ENCODE peak calls at places on chromosomes 1 and 21, in five cellular contexts. C is Caco-2, L is tibial artery, G is body of pancreas, Z is left lung. U is an unnamed sample.

GRCh38 chr1:201229771-201230635 is 39.4 kb downstream of the IGFN1 start:
- DNase-seq in L (no peak), Z (peak; percentile 7), G (no peak), C (no peak), U (no peak)

GRCh38 chr1:3756394-3756793 is 4.1 kb downstream of the CCDC27 start:
- DNase-seq in G (no peak), Z (no peak), C (no peak), L (no peak), U (no peak)

GRCh38 chr1:16122361-16122881 is 33.4 kb downstream of the EPHA2 start:
- DNase-seq in G (no peak), L (no peak), Z (peak; percentile 31), C (no peak), U (no peak)

GRCh38 chr1:53376742-53377437 is 49.0 kb upstream of the LRP8 start:
- DNase-seq in C (no peak), L (peak; percentile 35), G (no peak), Z (peak; percentile 8), U (peak; percentile 29)

GRCh38 chr21:16279658-16280581 is 550.1 kb downstream of the USP25 start:
- DNase-seq in G (peak; percentile 9), C (no peak), L (no peak), Z (no peak), U (no peak)

GRCh38 chr1:164803366-164803765 is 244.4 kb downstream of the PBX1 start:
- DNase-seq in G (no peak), C (no peak), L (no peak), Z (no peak), U (no peak)

GRCh38 chr1:59361766-59362165 is 64.9 kb downstream of the FGGY start:
- DNase-seq in G (no peak), Z (no peak), L (no peak), C (no peak), U (no peak)

GRCh38 chr1:228697209-228698016 is 37.9 kb upstream of the RHOU start:
- DNase-seq in G (peak; percentile 79), Z (peak; percentile 39), C (no peak), L (peak; percentile 83), U (no peak)

GRCh38 chr1:33168556-33169289 is 13.1 kb downstream of the TRIM62 start:
- DNase-seq in C (no peak), Z (no peak), L (peak; percentile 46), G (no peak), U (no peak)

GRCh38 chr21:15122241-15122640 is 57.4 kb upstream of the NRIP1 start:
- DNase-seq in Z (no peak), G (peak; percentile 45), L (no peak), C (no peak), U (no peak)

GRCh38 chr1:239387304-239388231 is 1.2 kb downstream of the CHRM3 start:
- DNase-seq in Z (no peak), L (no peak), C (no peak), G (peak; percentile 57), U (no peak)

GRCh38 chr1:214983126-214983869 is 99.2 kb upstream of the KCNK2 start:
- DNase-seq in C (no peak), Z (no peak), L (no peak), G (no peak), U (no peak)

GRCh38 chr1:42266253-42267135 is 68.5 kb downstream of the FOXJ3 start:
- DNase-seq in L (no peak), G (peak; percentile 8), C (no peak), Z (no peak), U (no peak)

GRCh38 chr1:44609768-44610526 is 64.3 kb downstream of the TMEM53 start:
- DNase-seq in C (no peak), Z (no peak), L (no peak), G (no peak), U (no peak)

GRCh38 chr21:44726803-44727202 is 15.4 kb upstream of the TSPEAR start:
- DNase-seq in Z (no peak), L (no peak), G (no peak), C (no peak), U (no peak)

GRCh38 chr1:167797005-167797404 is 75.2 kb downstream of the MPZL1 start:
- DNase-seq in C (peak; percentile 56), Z (peak; percentile 79), L (peak; percentile 90), G (peak; percentile 39), U (no peak)

GRCh38 chr1:201108614-201109013 is 3.6 kb downstream of the CACNA1S start:
- DNase-seq in C (no peak), G (no peak), Z (no peak), L (no peak), U (no peak)

GRCh38 chr1:242454262-242455051 is 70.0 kb downstream of the PLD5 start:
- DNase-seq in G (no peak), L (no peak), C (no peak), Z (no peak), U (no peak)

GRCh38 chr1:164855930-164856329 is 296.9 kb downstream of the PBX1 start:
- DNase-seq in Z (no peak), C (peak; percentile 44), G (no peak), L (no peak), U (no peak)

GRCh38 chr1:228174482-228175315 is 9.1 kb downstream of the IBA57 start:
- DNase-seq in G (peak; percentile 38), Z (peak; percentile 35), C (peak; percentile 28), L (peak; percentile 66), U (no peak)

GRCh38 chr1:236107121-236107907 is 35.0 kb upstream of the GPR137B start:
- DNase-seq in L (no peak), G (no peak), C (no peak), Z (no peak), U (no peak)

GRCh38 chr1:226425431-226426031 is 17.6 kb upstream of the PARP1 start:
- DNase-seq in L (no peak), Z (no peak), C (no peak), G (no peak), U (peak; percentile 35)

GRCh38 chr1:153697191-153697872 is 18.8 kb downstream of the NPR1 start:
- DNase-seq in G (peak; percentile 53), L (peak; percentile 87), C (peak; percentile 82), Z (peak; percentile 50), U (no peak)

GRCh38 chr1:121408354-121408753 is 223.6 kb downstream of the SRGAP2C start:
- DNase-seq in G (no peak), C (no peak), Z (no peak), L (no peak), U (no peak)

GRCh38 chr1:17764578-17764977 is 9.4 kb downstream of the ACTL8 start:
- DNase-seq in L (no peak), G (no peak), C (no peak), Z (no peak), U (no peak)

GRCh38 chr1:168421399-168422004 is 122.3 kb downstream of the XCL2 start:
- DNase-seq in Z (no peak), G (no peak), C (no peak), L (no peak), U (peak; percentile 34)

GRCh38 chr1:56416385-56416972 is 162.9 kb downstream of the PLPP3 start:
- DNase-seq in G (no peak), Z (no peak), L (no peak), C (peak; percentile 63), U (no peak)

GRCh38 chr21:25855591-25855990 is 120.8 kb downstream of the GABPA start:
- DNase-seq in L (no peak), Z (no peak), G (no peak), C (no peak), U (no peak)

GRCh38 chr1:4468804-4469514 is 185.4 kb upstream of the AJAP1 start:
- DNase-seq in Z (no peak), L (peak; percentile 33), G (no peak), C (no peak), U (no peak)

GRCh38 chr1:210262167-210262896 is 29.7 kb downstream of the SERTAD4 start:
- DNase-seq in Z (no peak), G (no peak), L (peak; percentile 70), C (no peak), U (no peak)

GRCh38 chr1:12501661-12502060 is 116.3 kb downstream of the DHRS3 start:
- DNase-seq in Z (no peak), L (no peak), C (no peak), G (peak; percentile 30), U (no peak)

GRCh38 chr1:75615664-75616435 is 4.9 kb upstream of the SLC44A5 start:
- DNase-seq in L (no peak), C (no peak), G (peak; percentile 60), Z (peak; percentile 33), U (no peak)

GRCh38 chr1:219265026-219265515 is 91.4 kb downstream of the LYPLAL1 start:
- DNase-seq in Z (no peak), G (no peak), L (no peak), C (no peak), U (no peak)

GRCh38 chr21:44510508-44511218 is 29.3 kb downstream of the KRTAP10-1 start:
- DNase-seq in C (peak; percentile 79), L (peak; percentile 67), G (peak; percentile 79), Z (peak; percentile 50), U (peak; percentile 79)

GRCh38 chr21:38086580-38086979 is 170.2 kb upstream of the KCNJ15 start:
- DNase-seq in G (no peak), Z (no peak), L (no peak), C (no peak), U (no peak)

GRCh38 chr1:92080128-92080985 is at the start of gene BTBD8:
- DNase-seq in G (peak; percentile 85), L (peak; percentile 91), Z (peak; percentile 81), C (peak; percentile 85), U (peak; percentile 90)

GRCh38 chr1:98669355-98670296 is 8.1 kb downstream of the SNX7 start:
- DNase-seq in C (no peak), L (no peak), G (no peak), Z (no peak), U (no peak)

GRCh38 chr1:21277178-21277577 is 13.1 kb downstream of the ECE1 start:
- DNase-seq in G (peak; percentile 51), C (no peak), Z (no peak), L (no peak), U (no peak)

GRCh38 chr1:116376734-116377096 is 3.7 kb downstream of the ATP1A1 start:
- DNase-seq in G (no peak), C (no peak), L (no peak), Z (no peak), U (no peak)
- H3K4me1 ChIP-seq in G (peaks cover 85% of the 10 kb centered on the region), C (peaks cover 56% of the 10 kb centered on the region), L (peaks cover 5% of the 10 kb centered on the region), Z (peaks cover 70% of the 10 kb centered on the region), U (peaks cover 69% of the 10 kb centered on the region)

GRCh38 chr1:172351761-172352161 is 68.7 kb upstream of the C1orf105 start:
- DNase-seq in G (no peak), Z (no peak), L (no peak), C (no peak), U (no peak)
- H3K4me1 ChIP-seq in G (no peaks in the 10 kb centered on the region), Z (peaks cover 17% of the 10 kb centered on the region), L (no peaks in the 10 kb centered on the region), C (peaks cover 12% of the 10 kb centered on the region), U (no peaks in the 10 kb centered on the region)

GRCh38 chr1:9181176-9181906 is 52.4 kb upstream of the GPR157 start:
- DNase-seq in L (peak; percentile 76), Z (peak; percentile 83), G (peak; percentile 67), C (peak; percentile 64), U (peak; percentile 79)
- H3K4me1 ChIP-seq in L (no peaks in the 10 kb centered on the region), Z (peaks cover 13% of the 10 kb centered on the region), G (peaks cover 34% of the 10 kb centered on the region), C (peaks cover 15% of the 10 kb centered on the region), U (peaks cover 9% of the 10 kb centered on the region)

GRCh38 chr21:46220275-46220810 is 8.2 kb downstream of the LSS start:
- DNase-seq in Z (no peak), L (no peak), C (no peak), G (no peak), U (no peak)
- H3K4me1 ChIP-seq in Z (no peaks in the 10 kb centered on the region), L (no peaks in the 10 kb centered on the region), C (peaks cover 7% of the 10 kb centered on the region), G (peaks cover 18% of the 10 kb centered on the region), U (no peaks in the 10 kb centered on the region)

DNA sequence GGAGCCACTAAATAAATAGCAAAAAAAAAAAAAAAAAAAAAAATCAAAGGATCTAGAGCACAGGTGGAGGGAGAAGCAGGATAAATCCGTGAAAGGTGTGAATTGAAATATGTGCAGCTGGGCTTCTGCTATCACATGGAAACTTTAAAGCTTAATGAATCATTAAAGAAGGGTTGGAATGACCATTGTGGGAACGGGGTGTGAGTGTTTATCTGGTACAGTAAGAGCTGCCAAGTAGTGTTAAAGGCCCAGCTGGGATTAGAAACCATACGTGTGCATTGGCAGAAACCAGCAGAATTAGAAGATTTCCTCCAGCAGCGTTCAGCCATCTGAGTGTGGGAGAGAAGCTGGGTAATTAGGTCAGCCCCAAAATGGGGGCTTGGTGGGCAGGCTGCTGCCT is 13.4 kb downstream of the FALEC start:
- DNase-seq in C (no peak), G (peak; percentile 50), Z (no peak), L (no peak), U (no peak)
- H3K4me1 ChIP-seq in C (peaks cover 19% of the 10 kb centered on the region), G (peaks cover 38% of the 10 kb centered on the region), Z (peaks cover 6% of the 10 kb centered on the region), L (no peaks in the 10 kb centered on the region), U (no peaks in the 10 kb centered on the region)